ENCODE peak calls at places on chromosome 22, in six cellular contexts. Q, O, H, I, G and J are unnamed samples.

GRCh38 chr22:41327124-41327523 is 25.8 kb downstream of the ZC3H7B start:
- DNase-seq in Q (no peak), O (no peak), H (peak; percentile 43), I (no peak), G (no peak), J (no peak)

GRCh38 chr22:49765091-49765771 is 62.4 kb downstream of the BRD1 start:
- DNase-seq in Q (no peak), O (no peak), H (no peak), I (no peak), G (no peak), J (no peak)

GRCh38 chr22:43167001-43167589 is 15.7 kb downstream of the TSPO start:
- DNase-seq in Q (no peak), O (no peak), H (no peak), I (no peak), G (no peak), J (no peak)

GRCh38 chr22:41216984-41217383 is 11.9 kb downstream of the L3MBTL2 start:
- DNase-seq in Q (no peak), O (no peak), H (no peak), I (no peak), G (no peak), J (peak; percentile 31)

GRCh38 chr22:43988116-43988817 is 33.0 kb downstream of the SAMM50 start:
- DNase-seq in Q (no peak), O (no peak), H (no peak), I (no peak), G (no peak), J (no peak)

GRCh38 chr22:33480118-33480517 is 421.9 kb upstream of the SYN3 start:
- DNase-seq in Q (no peak), O (no peak), H (no peak), I (no peak), G (no peak), J (no peak)

GRCh38 chr22:47174096-47174495 is 411.6 kb downstream of the TBC1D22A start:
- DNase-seq in Q (no peak), O (no peak), H (no peak), I (no peak), G (no peak), J (no peak)

GRCh38 chr22:38901111-38901641 is 29.2 kb upstream of the CBX6 start:
- DNase-seq in Q (no peak), O (no peak), H (no peak), I (no peak), G (no peak), J (no peak)

GRCh38 chr22:20567371-20567847 is 60.0 kb downstream of the MED15 start:
- DNase-seq in Q (no peak), O (no peak), H (no peak), I (no peak), G (peak; percentile 51), J (peak; percentile 65)

GRCh38 chr22:30327864-30328345 is 1.2 kb upstream of the TBC1D10A start:
- DNase-seq in Q (no peak), O (no peak), H (no peak), I (no peak), G (no peak), J (peak; percentile 56)

GRCh38 chr22:35839811-35840739 is 122.4 kb downstream of the APOL5 start:
- DNase-seq in Q (no peak), O (no peak), H (peak; percentile 25), I (peak; percentile 94), G (peak; percentile 88), J (peak; percentile 94)

GRCh38 chr22:50544078-50544745 is 1.5 kb upstream of the KLHDC7B start:
- DNase-seq in Q (no peak), O (peak; percentile 65), H (no peak), I (no peak), G (no peak), J (peak; percentile 51)

GRCh38 chr22:46085831-46086576 is 64.3 kb upstream of the PPARA start:
- DNase-seq in Q (no peak), O (no peak), H (no peak), I (no peak), G (peak; percentile 83), J (peak; percentile 68)

GRCh38 chr22:39482768-39483167 is 19.3 kb upstream of the MIEF1 start:
- DNase-seq in Q (no peak), O (no peak), H (no peak), I (no peak), G (no peak), J (no peak)

GRCh38 chr22:37918580-37919274 is 12.6 kb downstream of the MICALL1 start:
- DNase-seq in Q (no peak), O (no peak), H (no peak), I (no peak), G (no peak), J (no peak)

GRCh38 chr22:46619830-46620501 is at the start of gene GRAMD4:
- DNase-seq in Q (no peak), O (no peak), H (peak; percentile 79), I (no peak), G (no peak), J (no peak)

GRCh38 chr22:37193629-37194191 is 5.7 kb upstream of the C1QTNF6 start:
- DNase-seq in Q (no peak), O (no peak), H (peak; percentile 26), I (no peak), G (no peak), J (no peak)

GRCh38 chr22:41217553-41218157 is 12.5 kb downstream of the L3MBTL2 start:
- DNase-seq in Q (no peak), O (no peak), H (peak; percentile 52), I (peak; percentile 47), G (peak; percentile 71), J (peak; percentile 97)

GRCh38 chr22:49368221-49368975 is 459.3 kb downstream of the BRD1 start:
- DNase-seq in Q (no peak), O (no peak), H (no peak), I (no peak), G (no peak), J (no peak)

GRCh38 chr22:19843857-19844422 is 10.7 kb downstream of the GNB1L start:
- DNase-seq in Q (no peak), O (no peak), H (no peak), I (no peak), G (no peak), J (no peak)

GRCh38 chr22:44701824-44702478 is at the start of gene PRR5:
- DNase-seq in Q (peak; percentile 93), O (peak; percentile 71), H (peak; percentile 16), I (no peak), G (peak; percentile 62), J (peak; percentile 25)

GRCh38 chr22:24500251-24500820 is 5.2 kb downstream of the UPB1 start:
- DNase-seq in Q (no peak), O (no peak), H (no peak), I (no peak), G (peak; percentile 18), J (peak; percentile 84)

GRCh38 chr22:29945435-29945834 is 62.5 kb downstream of the MTMR3 start:
- DNase-seq in Q (no peak), O (no peak), H (no peak), I (no peak), G (no peak), J (no peak)

GRCh38 chr22:38081941-38082828 is 1.8 kb downstream of the SLC16A8 start:
- DNase-seq in Q (no peak), O (no peak), H (no peak), I (no peak), G (no peak), J (no peak)

GRCh38 chr22:46612904-46613605 is 7.1 kb upstream of the GRAMD4 start:
- DNase-seq in Q (no peak), O (no peak), H (no peak), I (no peak), G (no peak), J (no peak)

GRCh38 chr22:42696331-42696967 is 24.2 kb downstream of the A4GALT start:
- DNase-seq in Q (no peak), O (no peak), H (no peak), I (no peak), G (no peak), J (no peak)

GRCh38 chr22:25062378-25063095 is 110.0 kb downstream of the KIAA1671 start:
- DNase-seq in Q (no peak), O (peak; percentile 79), H (no peak), I (no peak), G (no peak), J (no peak)

GRCh38 chr22:20405291-20405930 is 11.5 kb downstream of the ZNF74 start:
- DNase-seq in Q (no peak), O (no peak), H (no peak), I (no peak), G (no peak), J (no peak)